ENCODE peak calls at places on chromosomes 3 and 15, in seven cellular contexts. E is esophagus muscularis mucosa, V is neural progenitor cell, D is B cell, I is cardiac muscle cell, G is MM.1S, L is fibroblast of the aortic adventitia. A is an unnamed sample.

GRCh38 chr3:170307998-170308398 is 49.5 kb upstream of the SKIL start:
- DNase-seq in E (no peak), V (no peak), D (no peak), I (peak), G (no peak), L (peak), A (no peak)

GRCh38 chr3:135191690-135192089 is 396.6 kb downstream of the EPHB1 start:
- DNase-seq in E (no peak), V (peak), D (no peak), I (no peak), G (no peak), L (peak), A (no peak)

GRCh38 chr15:92020765-92021164 is 167.3 kb downstream of the SLCO3A1 start:
- DNase-seq in E (no peak), V (no peak), D (no peak), I (peak), G (no peak), L (peak), A (no peak)

GRCh38 chr3:151156618-151157216 is 46.3 kb downstream of the GPR171 start:
- DNase-seq in E (no peak), V (peak), D (peak), I (peak), G (peak), L (peak), A (peak)

GRCh38 chr15:85834651-85835050 is 39.9 kb upstream of the KLHL25 start:
- DNase-seq in E (no peak), V (no peak), D (no peak), I (no peak), G (no peak), L (no peak), A (no peak)

GRCh38 chr3:181739628-181740027 is 27.9 kb downstream of the SOX2 start:
- DNase-seq in E (peak), V (no peak), D (no peak), I (no peak), G (no peak), L (no peak), A (no peak)

GRCh38 chr3:27171113-27171512 is 198.1 kb downstream of the NEK10 start:
- DNase-seq in E (no peak), V (no peak), D (no peak), I (no peak), G (no peak), L (no peak), A (no peak)

GRCh38 chr15:70140543-70141375 is 43.0 kb upstream of the TLE3 start:
- DNase-seq in E (no peak), V (no peak), D (peak), I (peak), G (peak), L (peak), A (peak)

GRCh38 chr15:58258501-58259274 is 120.5 kb downstream of the AQP9 start:
- DNase-seq in E (peak), V (no peak), D (no peak), I (no peak), G (no peak), L (no peak), A (no peak)

GRCh38 chr3:136250226-136250861 is at the start of gene PCCB:
- DNase-seq in E (peak), V (peak), D (peak), I (peak), G (peak), L (peak), A (peak)

GRCh38 chr3:132417695-132418520 is 606 bp downstream of the DNAJC13 start:
- DNase-seq in E (no peak), V (peak), D (no peak), I (peak), G (peak), L (peak), A (peak)

GRCh38 chr3:72887723-72888545 is at the start of gene GXYLT2:
- DNase-seq in E (no peak), V (peak), D (peak), I (peak), G (peak), L (peak), A (peak)

GRCh38 chr15:74780523-74780982 is 1.3 kb upstream of the CSK start:
- DNase-seq in E (no peak), V (no peak), D (no peak), I (no peak), G (no peak), L (no peak), A (no peak)

GRCh38 chr15:60116456-60117089 is 112.5 kb downstream of the FOXB1 start:
- DNase-seq in E (no peak), V (peak), D (no peak), I (no peak), G (no peak), L (no peak), A (no peak)

GRCh38 chr3:122679085-122679466 is 1.6 kb upstream of the PARP14 start:
- DNase-seq in E (peak), V (peak), D (peak), I (peak), G (peak), L (peak), A (peak)

GRCh38 chr15:42324308-42324707 is 35.0 kb upstream of the CAPN3 start:
- DNase-seq in E (no peak), V (no peak), D (no peak), I (no peak), G (no peak), L (no peak), A (no peak)

GRCh38 chr3:42226470-42227425 is 39.2 kb downstream of the CCK start:
- DNase-seq in E (no peak), V (no peak), D (no peak), I (no peak), G (no peak), L (no peak), A (no peak)

GRCh38 chr3:17478673-17479072 is 263.8 kb downstream of the TBC1D5 start:
- DNase-seq in E (no peak), V (no peak), D (no peak), I (peak), G (no peak), L (peak), A (no peak)

GRCh38 chr3:139123377-139124095 is 78.8 kb upstream of the PRR23C start:
- DNase-seq in E (peak), V (no peak), D (no peak), I (no peak), G (no peak), L (no peak), A (no peak)

GRCh38 chr15:36925671-36926421 is 174.5 kb downstream of the MEIS2 start:
- DNase-seq in E (no peak), V (no peak), D (no peak), I (no peak), G (no peak), L (no peak), A (no peak)

GRCh38 chr3:56547486-56547885 is 9.5 kb upstream of the CCDC66 start:
- DNase-seq in E (no peak), V (no peak), D (no peak), I (peak), G (no peak), L (peak), A (no peak)

GRCh38 chr3:46070458-46071136 is 43.3 kb upstream of the XCR1 start:
- DNase-seq in E (no peak), V (no peak), D (no peak), I (no peak), G (peak), L (no peak), A (no peak)

GRCh38 chr3:179731544-179731943 is 78.7 kb downstream of the USP13 start:
- DNase-seq in E (peak), V (no peak), D (no peak), I (no peak), G (no peak), L (no peak), A (no peak)

GRCh38 chr3:134477938-134478337 is 7.8 kb downstream of the ANAPC13 start:
- DNase-seq in E (no peak), V (no peak), D (no peak), I (no peak), G (no peak), L (no peak), A (no peak)

GRCh38 chr15:70033529-70034140 is 64.1 kb downstream of the TLE3 start:
- DNase-seq in E (no peak), V (peak), D (no peak), I (peak), G (no peak), L (peak), A (no peak)

GRCh38 chr3:28348286-28348636 is 260 bp upstream of the ZCWPW2 start:
- DNase-seq in E (peak), V (no peak), D (no peak), I (no peak), G (no peak), L (peak), A (no peak)

GRCh38 chr15:38065721-38066120 is 131.3 kb downstream of the TMCO5A start:
- DNase-seq in E (no peak), V (no peak), D (no peak), I (peak), G (no peak), L (no peak), A (no peak)

GRCh38 chr15:98111806-98112205 is 151.3 kb downstream of the ARRDC4 start:
- DNase-seq in E (no peak), V (no peak), D (no peak), I (no peak), G (no peak), L (no peak), A (no peak)

GRCh38 chr3:132641837-132642538 is 17.6 kb downstream of the ACAD11 start:
- DNase-seq in E (no peak), V (peak), D (peak), I (peak), G (peak), L (peak), A (peak)

GRCh38 chr15:82966671-82967071 is 14.2 kb upstream of the HOMER2 start:
- DNase-seq in E (no peak), V (no peak), D (no peak), I (no peak), G (peak), L (no peak), A (peak)

GRCh38 chr3:107969994-107970896 is 120.6 kb downstream of the CD47 start:
- DNase-seq in E (no peak), V (no peak), D (no peak), I (peak), G (peak), L (peak), A (no peak)

DNA sequence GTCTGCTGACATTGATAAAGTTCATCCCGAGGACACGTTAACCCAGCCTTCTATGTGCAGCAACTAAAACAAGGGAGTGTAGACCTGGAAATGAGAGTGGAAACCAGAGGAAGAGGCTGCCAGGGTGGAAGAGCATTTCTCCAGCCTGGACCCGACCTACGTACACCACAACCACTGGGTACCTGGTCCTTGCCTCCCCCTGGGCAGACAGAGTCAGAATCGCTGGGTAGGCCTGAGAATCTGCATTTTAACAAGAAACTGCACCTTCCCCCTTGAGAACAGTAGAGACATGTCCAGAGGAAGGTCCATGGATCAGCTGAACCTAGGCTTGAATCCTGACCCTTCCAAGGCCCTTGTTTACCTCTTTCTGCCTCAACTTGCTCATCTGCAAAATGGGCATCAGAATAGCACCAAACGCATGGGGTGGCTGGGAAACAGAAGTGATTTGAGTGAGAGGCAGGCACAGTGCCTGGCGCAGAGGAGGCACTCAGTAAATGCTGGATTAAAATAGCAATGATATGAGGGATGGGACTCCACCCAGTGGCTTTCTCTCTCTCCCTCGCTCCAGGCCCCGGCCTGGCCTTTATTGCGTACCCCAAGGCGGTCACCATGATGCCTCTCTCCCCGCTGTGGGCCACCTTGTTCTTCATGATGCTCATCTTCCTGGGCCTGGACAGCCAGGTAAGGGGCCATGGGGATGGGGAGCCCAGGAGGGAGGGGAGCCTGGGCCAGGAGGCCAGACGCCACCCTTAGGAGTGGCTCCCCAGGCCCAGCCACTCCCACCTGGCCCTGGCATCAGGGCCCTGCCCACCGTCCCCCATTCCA is 66.9 kb upstream of the SLC6A1 start:
- DNase-seq in E (no peak), V (no peak), D (no peak), I (no peak), G (no peak), L (no peak), A (no peak)
- TF ChIP-seq CTCF in E (no peak), V (no peak), D (no peak), I (no peak), G (no peak), L (no peak), A (no peak)

GRCh38 chr15:89399390-89400120 is 64.9 kb upstream of the POLG start:
- DNase-seq in E (no peak), V (peak), D (peak), I (no peak), G (peak), L (no peak), A (peak)
- TF ChIP-seq CTCF in E (peak), V (peak), D (peak), I (peak), G (peak), L (peak), A (peak)

GRCh38 chr3:4429648-4430350 is 37.3 kb downstream of the SUMF1 start:
- DNase-seq in E (no peak), V (no peak), D (no peak), I (no peak), G (no peak), L (no peak), A (no peak)
- TF ChIP-seq CTCF in E (no peak), V (no peak), D (no peak), I (no peak), G (no peak), L (no peak), A (no peak)

GRCh38 chr3:81983382-81983781 is 221.9 kb upstream of the GBE1 start:
- DNase-seq in E (no peak), V (no peak), D (no peak), I (no peak), G (no peak), L (no peak), A (no peak)
- TF ChIP-seq CTCF in E (no peak), V (no peak), D (no peak), I (no peak), G (no peak), L (no peak), A (no peak)

DNA sequence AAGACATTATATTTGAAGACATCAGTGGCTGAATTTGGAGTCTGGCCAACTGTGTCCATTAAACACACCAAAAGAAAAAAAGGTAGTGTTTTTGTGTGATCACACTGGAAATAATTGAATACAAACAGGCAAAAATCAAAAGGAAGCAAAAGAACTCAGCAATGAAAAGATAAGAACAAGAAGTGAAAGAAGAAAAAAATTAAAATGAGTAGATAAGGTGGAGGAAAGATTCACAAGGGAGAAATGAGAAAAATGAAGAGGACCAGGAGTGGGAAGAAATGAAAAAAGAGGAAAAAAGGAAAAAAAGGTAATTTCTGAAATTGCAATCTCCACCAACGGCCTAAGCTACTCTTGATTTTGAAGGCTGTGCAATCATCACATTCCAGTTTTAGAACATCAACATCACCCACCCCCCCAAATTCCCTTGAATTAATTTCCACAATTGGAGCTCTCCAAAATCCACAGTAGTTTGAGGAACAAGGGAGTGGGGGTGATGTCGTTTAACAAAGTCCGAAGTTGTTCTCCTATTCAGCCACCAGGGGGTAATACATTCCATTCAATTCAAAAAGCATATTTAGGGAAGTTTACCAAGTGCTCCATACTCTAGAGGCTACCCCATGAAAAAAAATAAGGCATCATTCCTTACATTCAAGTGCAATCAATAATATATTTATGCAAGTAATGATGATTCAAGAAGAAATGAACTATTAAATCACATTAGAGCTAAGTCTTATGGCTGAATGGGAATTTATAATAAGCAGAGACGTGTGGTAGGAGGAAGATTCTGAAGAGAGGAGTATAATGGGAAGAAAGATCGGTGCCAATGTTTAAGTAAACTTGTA is 37.4 kb downstream of the ZNF860 start:
- DNase-seq in E (no peak), V (peak), D (peak), I (peak), G (peak), L (peak), A (peak)
- TF ChIP-seq CTCF in E (peak), V (peak), D (peak), I (peak), G (peak), L (peak), A (peak)

GRCh38 chr3:50338989-50339388 is 1.6 kb downstream of the RASSF1 start:
- DNase-seq in E (no peak), V (no peak), D (no peak), I (no peak), G (no peak), L (no peak), A (no peak)

GRCh38 chr3:50333744-50334328 is 5.8 kb upstream of the TUSC2 start:
- DNase-seq in E (no peak), V (no peak), D (no peak), I (peak), G (no peak), L (peak), A (no peak)

GRCh38 chr3:50337175-50337861 is 3.3 kb downstream of the RASSF1 start:
- DNase-seq in E (peak), V (peak), D (peak), I (peak), G (peak), L (peak), A (peak)

GRCh38 chr3:50334339-50335075 is 6.1 kb downstream of the RASSF1 start:
- DNase-seq in E (no peak), V (no peak), D (no peak), I (no peak), G (no peak), L (peak), A (no peak)

GRCh38 chr3:50336452-50337174 is 4.0 kb downstream of the RASSF1 start:
- DNase-seq in E (no peak), V (peak), D (peak), I (no peak), G (no peak), L (peak), A (no peak)
- TF ChIP-seq CTCF in E (no peak), V (peak), D (no peak), I (no peak), G (no peak), L (peak), A (no peak)

A was measured in GM13977.